ENCODE peak calls at places on chromosomes 2 and 18, in five cellular contexts. P, J, V, Q and F are unnamed samples. For H4K20me1 and H3K4me1, the result is how much of the 10 kb centered on the place peaks cover.

GRCh38 chr18:62586148-62586774 is 63.4 kb downstream of the ZCCHC2 start:
- DNase-seq in P (peak), Q (peak), V (peak), J (peak), F (peak)

GRCh38 chr18:77320960-77321559 is 71.4 kb downstream of the GALR1 start:
- DNase-seq in V (no peak), Q (no peak), J (no peak), P (no peak), F (no peak)

GRCh38 chr2:132715554-132715953 is 45.5 kb upstream of the LYPD1 start:
- DNase-seq in J (no peak), P (no peak), V (no peak), Q (no peak), F (no peak)

GRCh38 chr2:58521803-58522602 is 280.9 kb upstream of the FANCL start:
- DNase-seq in Q (peak), J (no peak), V (no peak), P (no peak), F (no peak)

GRCh38 chr2:227816507-227817274 is 3.0 kb downstream of the CCL20 start:
- DNase-seq in V (peak), Q (peak), J (peak), P (no peak), F (no peak)

GRCh38 chr2:195520671-195521155 is 136.3 kb upstream of the SLC39A10 start:
- DNase-seq in P (peak), Q (peak), V (peak), J (no peak), F (no peak)

GRCh38 chr2:71254776-71255175 is 27.9 kb upstream of the PAIP2B start:
- DNase-seq in V (no peak), P (no peak), J (no peak), Q (no peak), F (no peak)

GRCh38 chr2:112488201-112488600 is 6.2 kb downstream of the TTL start:
- DNase-seq in Q (no peak), V (no peak), P (no peak), J (no peak), F (no peak)

GRCh38 chr2:81481994-81482368 is 1177.4 kb upstream of the LRRTM1 start:
- DNase-seq in P (no peak), Q (no peak), V (no peak), J (no peak), F (no peak)

GRCh38 chr2:44168684-44169154 is at the start of gene PPM1B:
- DNase-seq in Q (no peak), V (no peak), J (no peak), P (peak), F (no peak)

GRCh38 chr2:96083064-96083889 is 33.1 kb downstream of the ADRA2B start:
- DNase-seq in Q (no peak), V (no peak), J (no peak), P (no peak), F (no peak)

GRCh38 chr2:157627594-157628281 is 926 bp downstream of the ACVR1C start:
- DNase-seq in J (no peak), Q (peak), P (no peak), V (peak), F (peak)

DNA sequence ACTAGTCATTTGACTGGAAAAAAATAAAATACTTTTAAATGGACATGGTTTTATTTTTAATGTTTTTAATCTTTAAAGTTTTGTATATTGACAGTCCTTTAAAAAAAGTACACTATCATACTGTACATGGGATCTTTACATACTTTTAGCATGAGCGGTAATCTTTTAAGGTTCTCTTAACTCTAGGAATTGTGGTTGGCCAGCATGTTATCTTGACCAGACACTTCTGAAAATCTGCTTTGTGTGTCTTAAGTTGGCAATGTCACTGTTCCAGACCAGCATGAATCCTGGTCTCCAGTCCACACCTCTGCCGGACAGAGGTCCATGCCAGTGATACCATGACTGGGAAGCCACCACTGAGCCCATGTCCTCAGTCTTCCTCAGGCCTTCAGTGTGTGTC is 17.7 kb downstream of the ITGB1BP1 start:
- DNase-seq in P (no peak), V (peak), J (no peak), Q (peak), F (no peak)
- H4K20me1 ChIP-seq in P (under half), V (under half), J (under half), Q (under half), F (under half)

DNA sequence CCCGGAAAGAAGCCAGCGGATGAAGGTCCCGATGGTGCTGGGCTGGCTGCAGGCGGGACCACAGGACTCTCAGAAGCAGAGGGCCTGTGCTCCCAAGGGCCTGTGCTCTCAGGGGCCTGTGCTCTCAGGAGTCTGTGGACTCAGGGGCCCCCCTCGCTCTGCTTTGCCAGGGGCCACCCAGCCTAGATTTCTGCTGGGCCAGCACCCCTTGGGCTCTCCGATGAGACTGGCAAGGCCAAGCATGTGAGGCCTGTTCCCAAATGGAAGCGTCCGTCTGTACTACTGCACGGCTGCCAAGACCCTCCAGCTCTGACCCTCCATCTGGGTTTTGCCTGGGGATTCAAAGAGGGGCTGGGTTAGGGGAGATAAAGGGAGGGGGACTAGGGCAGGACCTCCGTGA is 54.6 kb downstream of the SH3BP4 start:
- DNase-seq in Q (no peak), V (no peak), J (no peak), P (no peak), F (no peak)
- H3K4me1 ChIP-seq in Q (under half), V (half or more), J (half or more), P (half or more), F (under half)

DNA sequence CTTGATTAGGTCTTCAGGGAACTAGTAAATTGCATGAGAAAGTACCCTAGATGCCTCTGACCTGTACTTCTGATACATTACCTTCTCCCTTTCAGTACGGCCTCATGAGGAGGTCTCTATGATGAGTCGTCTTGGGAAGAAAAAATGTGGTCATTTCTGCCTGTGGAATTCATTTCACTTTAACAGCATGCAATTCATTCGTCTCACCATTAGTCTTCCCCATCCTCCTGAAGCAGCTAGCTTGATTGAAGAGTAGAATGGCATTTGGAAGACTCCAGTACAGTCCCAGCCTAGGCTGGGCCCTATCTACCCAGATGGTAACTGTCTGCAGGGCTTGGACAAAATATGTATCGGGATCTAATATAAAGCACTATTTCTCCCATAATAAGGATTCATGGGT is 52.1 kb downstream of the TMX3 start:
- DNase-seq in P (no peak), Q (peak), V (peak), J (no peak), F (no peak)
- TF ChIP-seq CTCF in P (no peak), Q (peak), V (peak), J (no peak), F (peak)

DNA sequence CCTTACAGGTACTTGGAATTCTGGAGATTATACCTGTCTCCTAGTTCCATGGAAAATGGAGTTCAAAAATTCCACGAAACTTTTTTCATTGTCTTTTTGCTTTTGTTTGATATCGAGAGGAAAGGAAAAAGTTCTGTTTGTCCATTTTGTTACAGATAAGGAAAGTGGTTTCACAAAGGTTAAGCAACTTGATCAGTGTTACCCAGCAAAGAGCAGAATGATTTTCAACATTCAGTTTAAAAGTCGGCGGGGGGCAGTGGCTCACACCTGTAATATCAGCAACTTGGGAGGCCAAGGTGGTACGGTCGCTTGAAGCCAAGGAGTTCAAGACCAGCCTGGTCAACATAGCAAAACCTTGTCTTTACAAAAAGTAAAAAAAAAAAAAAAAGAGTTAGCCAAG is 118.8 kb downstream of the LDLRAD4 start:
- DNase-seq in P (no peak), Q (no peak), V (no peak), J (no peak), F (no peak)
- H4K20me1 ChIP-seq in P (under half), Q (under half), V (under half), J (under half), F (under half)